ENCODE peak calls at places on chromosomes 13 and 19, in ten cellular contexts. N, H, V, S, G, O, T, P, Q and J are unnamed samples.
A peak's percentile ranks its signal among the peaks of the same experiment; 100 is the strongest.

GRCh38 chr19:53182202-53182601 is 11.0 kb downstream of the ZNF665 start:
- DNase-seq in Q (no peak), H (no peak), N (no peak), G (no peak), O (no peak), P (no peak), T (no peak), S (no peak), V (no peak), J (no peak)

GRCh38 chr13:111970501-111971155 is 96.3 kb upstream of the SOX1 start:
- DNase-seq in T (no peak), Q (no peak), V (no peak), O (no peak), S (no peak), H (no peak), N (no peak), P (no peak), G (no peak), J (no peak)

GRCh38 chr19:2070986-2071673 is 20.1 kb upstream of the MKNK2 start:
- DNase-seq in N (peak; percentile 69), Q (no peak), G (no peak), H (no peak), V (no peak), O (no peak), P (no peak), T (no peak), S (no peak), J (no peak)

GRCh38 chr13:51262501-51263211 is 40.5 kb downstream of the FAM124A start:
- DNase-seq in T (no peak), P (no peak), S (peak; percentile 40), O (no peak), Q (no peak), G (no peak), N (no peak), H (no peak), V (no peak), J (no peak)

GRCh38 chr13:47250141-47250540 is 353.3 kb upstream of the HTR2A start:
- DNase-seq in H (no peak), O (no peak), V (no peak), G (no peak), Q (no peak), T (no peak), P (no peak), S (no peak), N (no peak), J (no peak)

GRCh38 chr19:31418692-31419430 is 69.6 kb upstream of the TSHZ3 start:
- DNase-seq in V (no peak), Q (no peak), T (no peak), G (no peak), S (peak; percentile 57), P (no peak), H (no peak), N (no peak), O (no peak), J (no peak)

GRCh38 chr13:22311734-22312404 is 641.0 kb downstream of the FGF9 start:
- DNase-seq in S (peak; percentile 8), G (no peak), N (no peak), P (no peak), O (peak; percentile 63), V (no peak), Q (peak; percentile 59), T (no peak), H (no peak), J (peak; percentile 12)

GRCh38 chr13:32878172-32878571 is 138.1 kb upstream of the KL start:
- DNase-seq in Q (no peak), P (no peak), V (no peak), N (no peak), H (no peak), O (no peak), T (no peak), S (peak; percentile 70), G (no peak), J (no peak)

GRCh38 chr13:48068036-48068435 is 26.9 kb downstream of the MED4 start:
- DNase-seq in S (no peak), T (no peak), V (no peak), O (no peak), P (no peak), G (no peak), H (no peak), N (no peak), Q (no peak), J (no peak)

GRCh38 chr19:18319591-18320135 is 3.2 kb downstream of the LSM4 start:
- DNase-seq in S (no peak), T (peak; percentile 98), V (peak; percentile 70), N (no peak), P (no peak), Q (no peak), O (no peak), G (no peak), H (no peak), J (no peak)
- H3K4me1 ChIP-seq in S (peaks cover 8% of the 10 kb centered on the region), T (peaks cover 11% of the 10 kb centered on the region), V (peaks cover 58% of the 10 kb centered on the region), N (peaks cover 36% of the 10 kb centered on the region), P (peaks cover 9% of the 10 kb centered on the region), Q (peaks cover 66% of the 10 kb centered on the region), O (peaks cover 4% of the 10 kb centered on the region), G (peaks cover 60% of the 10 kb centered on the region), H (peaks cover 51% of the 10 kb centered on the region), J (no peaks in the 10 kb centered on the region)

GRCh38 chr19:6216996-6217751 is 62.6 kb downstream of the MLLT1 start:
- DNase-seq in T (no peak), Q (peak; percentile 47), H (no peak), P (peak; percentile 92), V (peak; percentile 93), N (peak; percentile 78), G (no peak), O (no peak), S (peak; percentile 98), J (no peak)

GRCh38 chr19:6219147-6219525 is 60.6 kb downstream of the MLLT1 start:
- DNase-seq in Q (no peak), P (no peak), H (no peak), S (no peak), T (no peak), G (no peak), N (peak; percentile 70), O (no peak), V (no peak), J (no peak)

GRCh38 chr19:6216236-6216995 is 63.4 kb downstream of the MLLT1 start:
- DNase-seq in S (no peak), V (no peak), G (no peak), T (no peak), P (no peak), N (peak; percentile 71), H (no peak), Q (no peak), O (no peak), J (no peak)

GRCh38 chr19:6218497-6219146 is 61.2 kb downstream of the MLLT1 start:
- DNase-seq in T (peak; percentile 76), G (peak; percentile 95), V (peak; percentile 85), O (peak; percentile 94), H (peak; percentile 63), N (peak; percentile 92), P (peak; percentile 88), Q (peak; percentile 92), S (peak; percentile 90), J (peak; percentile 95)

DNA sequence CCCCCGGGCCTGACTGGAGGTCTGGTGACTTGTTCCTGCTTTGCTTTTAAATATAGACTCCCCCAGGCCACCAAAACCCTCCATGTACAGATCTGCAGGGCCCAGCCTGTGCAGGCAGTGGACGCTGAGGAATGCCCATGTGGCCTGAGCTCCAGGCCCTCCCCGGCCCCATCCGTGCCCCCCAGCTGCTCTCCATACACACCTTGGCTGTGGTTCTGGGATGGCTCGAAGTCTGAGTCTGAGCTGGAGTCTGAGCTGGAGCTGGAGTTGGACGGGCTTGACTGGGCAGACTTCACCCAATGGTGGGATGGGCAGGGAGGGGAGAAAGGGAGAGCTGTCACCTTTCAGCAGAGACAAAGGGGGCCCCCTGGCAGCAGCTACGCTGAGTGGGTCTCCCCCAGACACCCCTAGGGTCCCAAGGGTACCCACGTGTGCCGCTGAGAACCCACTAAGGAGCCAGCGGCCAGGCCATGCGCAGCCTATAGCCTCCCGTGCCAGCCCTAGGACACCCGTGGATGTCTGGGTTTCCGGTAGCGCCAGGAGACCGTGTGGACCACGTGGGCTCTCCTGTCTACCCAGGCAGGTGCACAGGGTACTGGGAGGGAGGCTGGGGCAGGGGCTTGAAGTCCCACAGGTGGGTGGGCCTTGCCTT is 61.9 kb downstream of the MLLT1 start:
- DNase-seq in O (no peak), V (no peak), G (no peak), H (no peak), T (no peak), N (peak; percentile 38), Q (no peak), S (no peak), P (no peak), J (no peak)
- H3K4me1 ChIP-seq in O (peaks cover 4% of the 10 kb centered on the region), V (peaks cover 40% of the 10 kb centered on the region), G (peaks cover 43% of the 10 kb centered on the region), H (no peaks in the 10 kb centered on the region), T (no peaks in the 10 kb centered on the region), N (peaks cover 3% of the 10 kb centered on the region), Q (peaks cover 39% of the 10 kb centered on the region), S (no peaks in the 10 kb centered on the region), P (peaks cover 27% of the 10 kb centered on the region), J (peaks cover 36% of the 10 kb centered on the region)

GRCh38 chr19:54552913-54553310 is 20.7 kb upstream of the LILRA2 start:
- DNase-seq in S (no peak), O (no peak), P (no peak), V (no peak), G (no peak), Q (no peak), T (no peak), N (no peak), H (no peak), J (no peak)

GRCh38 chr19:54551950-54552912 is 21.4 kb upstream of the LILRA2 start:
- DNase-seq in T (no peak), O (peak; percentile 69), Q (peak; percentile 52), N (no peak), P (no peak), S (no peak), H (no peak), G (peak; percentile 24), V (no peak), J (no peak)

GRCh38 chr19:54548806-54549205 is 24.8 kb upstream of the LILRA2 start:
- DNase-seq in P (no peak), G (no peak), T (no peak), N (no peak), S (no peak), Q (no peak), V (no peak), H (no peak), O (no peak), J (no peak)

GRCh38 chr19:54549224-54549623 is 24.4 kb upstream of the LILRA2 start:
- DNase-seq in O (no peak), T (no peak), Q (no peak), G (no peak), N (no peak), P (no peak), H (no peak), S (no peak), V (no peak), J (no peak)

DNA sequence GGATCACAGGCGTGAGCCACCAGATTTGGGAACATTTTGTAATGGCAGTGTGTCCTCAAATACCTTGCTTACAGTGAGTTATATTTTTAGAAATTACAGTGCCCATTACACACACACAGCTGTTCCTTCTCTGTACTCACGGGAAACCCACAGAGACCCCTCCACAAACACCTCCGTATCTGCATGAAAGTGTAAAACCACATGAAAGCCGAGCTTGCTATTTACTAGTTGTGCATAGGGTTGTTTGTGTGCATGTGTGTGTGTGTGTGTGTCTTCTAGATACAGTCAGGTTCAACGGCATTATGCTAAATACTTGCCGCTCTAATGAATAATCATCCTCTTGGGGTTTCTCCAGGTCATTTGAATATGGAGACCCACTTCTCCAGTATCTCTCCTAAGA is 22.3 kb upstream of the LILRA2 start:
- DNase-seq in H (no peak), O (no peak), V (no peak), S (no peak), N (no peak), Q (no peak), T (no peak), G (no peak), P (no peak), J (no peak)
- H3K4me1 ChIP-seq in H (peaks cover 5% of the 10 kb centered on the region), O (no peaks in the 10 kb centered on the region), V (no peaks in the 10 kb centered on the region), S (no peaks in the 10 kb centered on the region), N (no peaks in the 10 kb centered on the region), Q (peaks cover 11% of the 10 kb centered on the region), T (no peaks in the 10 kb centered on the region), G (no peaks in the 10 kb centered on the region), P (no peaks in the 10 kb centered on the region), J (no peaks in the 10 kb centered on the region)

GRCh38 chr19:46198756-46199155 is 30.8 kb upstream of the IGFL1 start:
- DNase-seq in V (no peak), N (no peak), H (no peak), O (no peak), S (no peak), Q (no peak), T (no peak), G (peak; percentile 76), P (no peak), J (no peak)
- H3K4me1 ChIP-seq in V (peaks cover 3% of the 10 kb centered on the region), N (no peaks in the 10 kb centered on the region), H (no peaks in the 10 kb centered on the region), O (no peaks in the 10 kb centered on the region), S (no peaks in the 10 kb centered on the region), Q (peaks cover 4% of the 10 kb centered on the region), T (no peaks in the 10 kb centered on the region), G (peaks cover 23% of the 10 kb centered on the region), P (no peaks in the 10 kb centered on the region), J (no peaks in the 10 kb centered on the region)